ENCODE peak calls at places on chromosome 21, in four cellular contexts. X is foreskin melanocyte, J is NCI-H1436, O is EH. F is an unnamed sample.

GRCh38 chr21:43359081-43359822 is 67.7 kb downstream of the SIK1 start:
- DNase-seq in X (no peak), J (no peak), O (no peak), F (no peak)

GRCh38 chr21:34100789-34101188 is 27.4 kb downstream of the MRPS6 start:
- DNase-seq in X (no peak), J (no peak), O (no peak), F (no peak)

GRCh38 chr21:34593954-34594531 is 20.9 kb downstream of the RCAN1 start:
- DNase-seq in X (no peak), J (no peak), O (no peak), F (no peak)

GRCh38 chr21:25528511-25528910 is 78.8 kb downstream of the MRPL39 start:
- DNase-seq in X (no peak), J (no peak), O (no peak), F (no peak)

GRCh38 chr21:45478115-45478801 is 64.0 kb downstream of the SLC19A1 start:
- DNase-seq in X (peak; percentile 44), J (peak; percentile 27), O (peak; percentile 58), F (peak; percentile 66)

GRCh38 chr21:21286170-21286798 is 288.1 kb downstream of the NCAM2 start:
- DNase-seq in X (no peak), J (no peak), O (no peak), F (no peak)

GRCh38 chr21:32367158-32367557 is 25.7 kb downstream of the URB1 start:
- DNase-seq in X (no peak), J (no peak), O (no peak), F (no peak)

GRCh38 chr21:41166947-41167346 is 1.0 kb upstream of the BACE2 start:
- DNase-seq in X (no peak), J (no peak), O (no peak), F (no peak)

GRCh38 chr21:46052703-46053651 is 44.9 kb upstream of the COL6A2 start:
- DNase-seq in X (no peak), J (no peak), O (peak; percentile 89), F (no peak)

GRCh38 chr21:37087188-37087587 is 14.1 kb downstream of the TTC3 start:
- DNase-seq in X (no peak), J (peak; percentile 45), O (peak; percentile 63), F (no peak)

GRCh38 chr21:44985441-44986401 is 45.9 kb downstream of the SLX9 start:
- DNase-seq in X (no peak), J (no peak), O (no peak), F (no peak)

GRCh38 chr21:45265721-45266517 is 21.8 kb downstream of the POFUT2 start:
- DNase-seq in X (no peak), J (no peak), O (no peak), F (peak; percentile 4)